ENCODE peak calls at places on chromosomes 12 and 14, in six cellular contexts. K is T-helper 1 cell; P is naive thymus-derived CD8-positive, alpha-beta T cell; U is aorta; Y is GM03348; C is choroid plexus epithelial cell. A is an unnamed sample.

GRCh38 chr12:50614167-50614762 is 109.5 kb downstream of the DIP2B start:
- DNase-seq in K (no peak), P (no peak), U (no peak), Y (peak; percentile 28), C (peak; percentile 92), A (no peak)

GRCh38 chr14:63443361-63443760 is 99.8 kb downstream of the PPP2R5E start:
- DNase-seq in K (no peak), P (no peak), U (no peak), Y (no peak), C (no peak), A (no peak)

GRCh38 chr14:63432228-63432627 is 110.9 kb downstream of the PPP2R5E start:
- DNase-seq in K (no peak), P (no peak), U (no peak), Y (no peak), C (no peak), A (no peak)

GRCh38 chr12:107656302-107656701 is 29.3 kb upstream of the PWP1 start:
- DNase-seq in K (no peak), P (no peak), U (no peak), Y (no peak), C (no peak), A (no peak)

GRCh38 chr12:25728196-25728595 is 175.1 kb upstream of the LMNTD1 start:
- DNase-seq in K (no peak), P (no peak), U (no peak), Y (no peak), C (peak; percentile 16), A (no peak)

GRCh38 chr12:39072658-39073057 is 167.3 kb upstream of the CPNE8 start:
- DNase-seq in K (no peak), P (no peak), U (no peak), Y (no peak), C (no peak), A (no peak)

GRCh38 chr12:132246997-132247717 is 82.2 kb downstream of the GALNT9 start:
- DNase-seq in K (no peak), P (no peak), U (peak; percentile 6), Y (no peak), C (no peak), A (no peak)

GRCh38 chr14:55581011-55581806 is 1.2 kb downstream of the KTN1 start:
- DNase-seq in K (peak; percentile 48), P (peak; percentile 43), U (peak; percentile 55), Y (peak; percentile 57), C (peak; percentile 39), A (peak; percentile 45)

GRCh38 chr14:35617500-35617899 is 83.5 kb downstream of the INSM2 start:
- DNase-seq in K (no peak), P (no peak), U (no peak), Y (no peak), C (no peak), A (no peak)

GRCh38 chr14:38961136-38961535 is 141.9 kb downstream of the SEC23A start:
- DNase-seq in K (no peak), P (no peak), U (no peak), Y (no peak), C (no peak), A (no peak)

GRCh38 chr12:45726594-45727300 is 2.8 kb upstream of the ARID2 start:
- DNase-seq in K (peak; percentile 37), P (peak; percentile 31), U (peak; percentile 76), Y (peak; percentile 69), C (peak; percentile 37), A (peak; percentile 11)

GRCh38 chr14:99803803-99804202 is 10.6 kb downstream of the EML1 start:
- DNase-seq in K (no peak), P (no peak), U (no peak), Y (no peak), C (no peak), A (no peak)

GRCh38 chr14:103743691-103744090 is 28.1 kb downstream of the ZFYVE21 start:
- DNase-seq in K (no peak), P (no peak), U (no peak), Y (no peak), C (no peak), A (no peak)

GRCh38 chr12:114450511-114451300 is 44.8 kb upstream of the TBX5 start:
- DNase-seq in K (no peak), P (no peak), U (no peak), Y (no peak), C (no peak), A (no peak)

GRCh38 chr12:108650083-108650482 is 16.4 kb upstream of the SELPLG start:
- DNase-seq in K (no peak), P (no peak), U (no peak), Y (no peak), C (no peak), A (no peak)

GRCh38 chr12:113325938-113326337 is 9.0 kb downstream of the SLC8B1 start:
- DNase-seq in K (no peak), P (no peak), U (peak; percentile 69), Y (peak; percentile 70), C (peak; percentile 81), A (no peak)

GRCh38 chr12:88578274-88578673 is 2.0 kb downstream of the KITLG start:
- DNase-seq in K (no peak), P (no peak), U (no peak), Y (no peak), C (peak; percentile 26), A (no peak)

GRCh38 chr14:78091361-78091760 is 78.8 kb upstream of the NRXN3 start:
- DNase-seq in K (no peak), P (no peak), U (no peak), Y (no peak), C (no peak), A (no peak)

GRCh38 chr14:101118746-101119610 is 215.5 kb upstream of the RTL1 start:
- DNase-seq in K (no peak), P (no peak), U (no peak), Y (no peak), C (no peak), A (no peak)

GRCh38 chr12:71567562-71567961 is 96.1 kb downstream of the ZFC3H1 start:
- DNase-seq in K (no peak), P (no peak), U (no peak), Y (no peak), C (no peak), A (no peak)

GRCh38 chr14:95651028-95651427 is 35.2 kb upstream of the TCL1B start:
- DNase-seq in K (no peak), P (no peak), U (no peak), Y (no peak), C (no peak), A (no peak)

GRCh38 chr12:114425031-114425626 is 19.2 kb upstream of the TBX5 start:
- DNase-seq in K (no peak), P (no peak), U (no peak), Y (peak; percentile 76), C (no peak), A (no peak)

GRCh38 chr14:92572050-92572449 is 58.5 kb downstream of the RIN3 start:
- DNase-seq in K (no peak), P (no peak), U (no peak), Y (no peak), C (no peak), A (no peak)

GRCh38 chr14:22314183-22314820 is 274.7 kb downstream of the DAD1 start:
- DNase-seq in K (peak; percentile 9), P (peak; percentile 3), U (no peak), Y (peak; percentile 63), C (peak; percentile 81), A (no peak)

GRCh38 chr12:49867580-49868341 is 24.9 kb upstream of the BCDIN3D start:
- DNase-seq in K (no peak), P (no peak), U (no peak), Y (no peak), C (no peak), A (no peak)

GRCh38 chr12:24134092-24134491 is 184.6 kb upstream of the SOX5 start:
- DNase-seq in K (no peak), P (no peak), U (no peak), Y (no peak), C (peak; percentile 53), A (no peak)

A was measured in T-cell.